ENCODE peak calls at places on chromosomes 11 and 22, in eight cellular contexts. A, Y, V, H, R, Z, S and M are unnamed samples.

GRCh38 chr11:69244286-69244685 is 49.7 kb upstream of the MYEOV start:
- DNase-seq in A (no peak), Y (no peak), V (no peak), H (no peak), R (no peak), Z (no peak), S (no peak), M (no peak)

GRCh38 chr22:23557036-23557435 is 23.1 kb downstream of the IGLL1 start:
- DNase-seq in A (no peak), Y (no peak), V (no peak), H (no peak), R (no peak), Z (no peak), S (no peak), M (no peak)

GRCh38 chr11:48033918-48034341 is 53.6 kb downstream of the PTPRJ start:
- DNase-seq in A (peak; percentile 78), Y (no peak), V (no peak), H (no peak), R (no peak), Z (no peak), S (no peak), M (no peak)

GRCh38 chr11:106858200-106858599 is 160.1 kb downstream of the GUCY1A2 start:
- DNase-seq in A (no peak), Y (no peak), V (no peak), H (no peak), R (no peak), Z (no peak), S (no peak), M (no peak)

GRCh38 chr11:116510886-116511650 is 261.7 kb downstream of the BUD13 start:
- DNase-seq in A (no peak), Y (no peak), V (no peak), H (no peak), R (no peak), Z (no peak), S (no peak), M (no peak)

GRCh38 chr11:72575533-72576170 is 98.6 kb downstream of the PDE2A start:
- DNase-seq in A (no peak), Y (no peak), V (no peak), H (no peak), R (no peak), Z (no peak), S (no peak), M (no peak)

GRCh38 chr11:83736689-83737088 is 450.5 kb upstream of the CCDC90B start:
- DNase-seq in A (peak; percentile 18), Y (no peak), V (no peak), H (no peak), R (no peak), Z (peak; percentile 66), S (no peak), M (no peak)

GRCh38 chr11:74418509-74418895 is 20.3 kb upstream of the PGM2L1 start:
- DNase-seq in A (no peak), Y (no peak), V (no peak), H (no peak), R (peak; percentile 79), Z (peak; percentile 35), S (peak; percentile 29), M (peak; percentile 86)

GRCh38 chr11:1050581-1051355 is 14.2 kb upstream of the MUC6 start:
- DNase-seq in A (peak; percentile 17), Y (peak; percentile 91), V (peak; percentile 62), H (peak; percentile 5), R (peak; percentile 64), Z (peak; percentile 80), S (peak; percentile 64), M (peak; percentile 64)

GRCh38 chr11:81634483-81634882 is 1099.2 kb downstream of the FAM181B start:
- DNase-seq in A (no peak), Y (no peak), V (no peak), H (no peak), R (no peak), Z (no peak), S (no peak), M (no peak)

GRCh38 chr11:65132988-65133700 is 1.2 kb downstream of the SYVN1 start:
- DNase-seq in A (no peak), Y (peak; percentile 86), V (no peak), H (no peak), R (peak; percentile 37), Z (peak; percentile 52), S (no peak), M (peak; percentile 33)

GRCh38 chr22:45934659-45935341 is 42.2 kb downstream of the WNT7B start:
- DNase-seq in A (no peak), Y (no peak), V (no peak), H (no peak), R (peak; percentile 94), Z (peak; percentile 25), S (peak; percentile 61), M (peak; percentile 89)

GRCh38 chr22:45308624-45309421 is 911 bp upstream of the FAM118A start:
- DNase-seq in A (no peak), Y (no peak), V (no peak), H (no peak), R (no peak), Z (no peak), S (no peak), M (no peak)

GRCh38 chr11:8333431-8334401 is 70.0 kb upstream of the LMO1 start:
- DNase-seq in A (no peak), Y (no peak), V (no peak), H (no peak), R (peak; percentile 64), Z (no peak), S (peak; percentile 24), M (peak; percentile 44)

GRCh38 chr11:118705796-118706545 is 26.5 kb upstream of the TREH start:
- DNase-seq in A (peak; percentile 58), Y (no peak), V (no peak), H (no peak), R (no peak), Z (peak; percentile 36), S (no peak), M (no peak)

GRCh38 chr11:9052316-9052715 is 39.1 kb downstream of the SCUBE2 start:
- DNase-seq in A (no peak), Y (no peak), V (no peak), H (no peak), R (peak; percentile 4), Z (no peak), S (no peak), M (no peak)

GRCh38 chr11:10480760-10481159 is 25.7 kb downstream of the AMPD3 start:
- DNase-seq in A (no peak), Y (no peak), V (no peak), H (no peak), R (no peak), Z (no peak), S (no peak), M (no peak)

GRCh38 chr22:37187552-37187890 is 526 bp downstream of the C1QTNF6 start:
- DNase-seq in A (no peak), Y (no peak), V (no peak), H (no peak), R (peak; percentile 83), Z (no peak), S (peak; percentile 67), M (peak; percentile 85)

GRCh38 chr11:126357969-126358762 is 2.7 kb downstream of the ST3GAL4 start:
- DNase-seq in A (no peak), Y (no peak), V (no peak), H (no peak), R (no peak), Z (no peak), S (no peak), M (no peak)

GRCh38 chr11:127624455-127624854 is 623.9 kb upstream of the KIRREL3 start:
- DNase-seq in A (no peak), Y (no peak), V (no peak), H (no peak), R (no peak), Z (peak; percentile 22), S (no peak), M (no peak)

GRCh38 chr11:43751726-43752125 is 71.2 kb downstream of the HSD17B12 start:
- DNase-seq in A (no peak), Y (no peak), V (no peak), H (no peak), R (no peak), Z (no peak), S (no peak), M (no peak)

GRCh38 chr11:123543796-123544195 is 110.6 kb downstream of the SCN3B start:
- DNase-seq in A (no peak), Y (no peak), V (no peak), H (no peak), R (peak; percentile 74), Z (no peak), S (no peak), M (peak; percentile 92)

GRCh38 chr11:3827434-3828186 is 13.1 kb downstream of the RHOG start:
- DNase-seq in A (peak; percentile 48), Y (no peak), V (no peak), H (no peak), R (no peak), Z (no peak), S (no peak), M (no peak)

GRCh38 chr11:47257518-47258316 is at the start of gene NR1H3:
- DNase-seq in A (no peak), Y (peak; percentile 85), V (no peak), H (no peak), R (peak; percentile 72), Z (no peak), S (peak; percentile 64), M (peak; percentile 77)

GRCh38 chr11:71331631-71332030 is 79.3 kb upstream of the SHANK2 start:
- DNase-seq in A (no peak), Y (no peak), V (no peak), H (no peak), R (no peak), Z (no peak), S (no peak), M (no peak)